ENCODE peak calls at places on chromosomes 11 and 22, in eight cellular contexts. S is astrocyte of the cerebellum; O is GM12865; F is mammary epithelial cell; D is bronchial epithelial cell; X is heart right ventricle; H is adipocyte; Q is naive thymus-derived CD4-positive, alpha-beta T cell. U is an unnamed sample.

GRCh38 chr11:128697645-128698174 is 3.8 kb downstream of the FLI1 start:
- DNase-seq in Q (no peak), X (no peak), F (no peak), O (no peak), S (no peak), H (no peak), D (no peak), U (no peak)

GRCh38 chr11:27471588-27472397 is 797 bp downstream of the LGR4 start:
- DNase-seq in S (no peak), H (peak), D (no peak), F (peak), O (peak), X (peak), Q (no peak), U (peak)

GRCh38 chr11:94749367-94749766 is 18.8 kb upstream of the AMOTL1 start:
- DNase-seq in O (no peak), S (no peak), Q (no peak), D (peak), F (peak), H (no peak), X (no peak), U (peak)

GRCh38 chr22:46828323-46829139 is 66.1 kb downstream of the TBC1D22A start:
- DNase-seq in H (no peak), S (no peak), F (no peak), X (no peak), Q (no peak), O (no peak), D (no peak), U (no peak)

GRCh38 chr11:119427279-119427678 is 4.3 kb upstream of the THY1 start:
- DNase-seq in D (peak), O (no peak), S (no peak), F (no peak), Q (no peak), H (no peak), X (no peak), U (peak)

GRCh38 chr22:28989912-28990311 is 71.7 kb downstream of the C22orf31 start:
- DNase-seq in S (no peak), Q (no peak), H (no peak), F (no peak), X (no peak), D (no peak), O (no peak), U (no peak)

GRCh38 chr11:65069217-65069616 is 10.9 kb upstream of the NAALADL1 start:
- DNase-seq in F (peak), D (peak), H (no peak), Q (no peak), O (peak), S (no peak), X (no peak), U (no peak)

GRCh38 chr22:30208631-30209603 is 37.6 kb downstream of the LIF start:
- DNase-seq in O (no peak), Q (no peak), S (no peak), D (no peak), F (no peak), H (peak), X (peak), U (peak)

GRCh38 chr22:19997561-19998231 is 18.9 kb downstream of the ARVCF start:
- DNase-seq in X (no peak), Q (no peak), D (no peak), H (no peak), S (no peak), O (no peak), F (no peak), U (no peak)

GRCh38 chr11:127564803-127565202 is 564.2 kb upstream of the KIRREL3 start:
- DNase-seq in S (peak), O (no peak), D (no peak), X (no peak), Q (no peak), F (peak), H (no peak), U (peak)

GRCh38 chr22:42716221-42716620 is 4.4 kb downstream of the A4GALT start:
- DNase-seq in Q (no peak), F (no peak), D (no peak), H (no peak), S (no peak), O (peak), X (no peak), U (no peak)

GRCh38 chr22:20203142-20204099 is 52.6 kb upstream of the CCDC188 start:
- DNase-seq in F (no peak), X (no peak), S (no peak), D (no peak), Q (no peak), H (no peak), O (no peak), U (peak)

GRCh38 chr11:77596626-77597025 is 6.9 kb downstream of the AQP11 start:
- DNase-seq in X (no peak), Q (no peak), D (peak), F (peak), H (peak), O (no peak), S (peak), U (peak)

GRCh38 chr22:36771376-36772063 is 4.4 kb downstream of the IFT27 start:
- DNase-seq in D (no peak), S (no peak), Q (no peak), O (no peak), X (no peak), H (no peak), F (no peak), U (no peak)

GRCh38 chr22:36331912-36332622 is 55.7 kb downstream of the MYH9 start:
- DNase-seq in Q (peak), O (peak), H (peak), X (peak), F (no peak), D (no peak), S (no peak), U (peak)

GRCh38 chr11:34721646-34722045 is 100.8 kb downstream of the EHF start:
- DNase-seq in Q (no peak), S (peak), F (peak), D (no peak), O (no peak), H (peak), X (no peak), U (no peak)

GRCh38 chr11:126362879-126363655 is 7.6 kb downstream of the ST3GAL4 start:
- DNase-seq in Q (no peak), F (no peak), X (no peak), S (no peak), D (no peak), O (no peak), H (no peak), U (no peak)

GRCh38 chr11:17401316-17401715 is 12.9 kb upstream of the KCNJ11 start:
- DNase-seq in D (no peak), Q (no peak), H (no peak), F (no peak), S (no peak), O (no peak), X (no peak), U (no peak)

GRCh38 chr11:111642521-111642920 is 40.3 kb downstream of the SIK2 start:
- DNase-seq in S (no peak), H (no peak), X (no peak), F (no peak), D (no peak), O (no peak), Q (no peak), U (no peak)

GRCh38 chr11:114183041-114183511 is 113.1 kb upstream of the NNMT start:
- DNase-seq in D (no peak), Q (peak), O (no peak), F (no peak), X (no peak), H (no peak), S (no peak), U (no peak)

GRCh38 chr22:49021926-49022815 is 805.5 kb downstream of the BRD1 start:
- DNase-seq in F (no peak), H (no peak), O (no peak), X (no peak), S (no peak), Q (no peak), D (no peak), U (no peak)

GRCh38 chr11:114416441-114416928 is 16.0 kb downstream of the RBM7 start:
- DNase-seq in F (peak), H (peak), X (peak), D (peak), S (peak), Q (no peak), O (no peak), U (peak)

GRCh38 chr22:23218867-23219251 is 38.5 kb downstream of the BCR start:
- DNase-seq in Q (no peak), H (peak), S (no peak), O (peak), D (no peak), F (no peak), X (no peak), U (no peak)

GRCh38 chr11:130202009-130202817 is 42.6 kb downstream of the ST14 start:
- DNase-seq in X (no peak), S (no peak), H (no peak), D (no peak), O (no peak), F (no peak), Q (no peak), U (no peak)

GRCh38 chr22:46052801-46053562 is 76.0 kb upstream of the WNT7B start:
- DNase-seq in O (no peak), Q (no peak), S (no peak), H (peak), D (no peak), F (peak), X (no peak), U (peak)

GRCh38 chr11:108680267-108680666 is 15.4 kb downstream of the DDX10 start:
- DNase-seq in Q (no peak), D (no peak), H (peak), X (no peak), S (no peak), F (no peak), O (no peak), U (no peak)

GRCh38 chr22:18145676-18146388 is 4.1 kb upstream of the USP18 start:
- DNase-seq in O (no peak), Q (no peak), D (no peak), X (no peak), F (no peak), S (no peak), H (no peak), U (no peak)

GRCh38 chr11:109338131-109338530 is 83.9 kb upstream of the C11orf87 start:
- DNase-seq in X (no peak), D (no peak), O (no peak), H (no peak), S (peak), Q (no peak), F (no peak), U (no peak)

GRCh38 chr11:84022221-84022620 is 736.1 kb upstream of the CCDC90B start:
- DNase-seq in Q (no peak), O (no peak), F (no peak), H (no peak), S (peak), D (no peak), X (no peak), U (no peak)

GRCh38 chr11:94882931-94883330 is 90.4 kb downstream of the CWC15 start:
- DNase-seq in O (no peak), D (peak), X (no peak), S (no peak), H (no peak), Q (no peak), F (peak), U (no peak)

GRCh38 chr22:21026783-21027692 is 5.3 kb downstream of the SLC7A4 start:
- DNase-seq in S (peak), H (peak), Q (no peak), O (no peak), D (peak), X (no peak), F (peak), U (peak)

GRCh38 chr11:32005786-32006406 is 85.0 kb upstream of the RCN1 start:
- DNase-seq in H (no peak), Q (no peak), S (peak), F (peak), D (peak), O (no peak), X (no peak), U (peak)

GRCh38 chr11:78230161-78230877 is 41.6 kb downstream of the USP35 start:
- DNase-seq in D (peak), S (no peak), H (no peak), O (no peak), F (no peak), Q (no peak), X (peak), U (no peak)

GRCh38 chr22:47017245-47017644 is 254.8 kb downstream of the TBC1D22A start:
- DNase-seq in D (no peak), Q (no peak), S (no peak), F (no peak), H (no peak), O (no peak), X (no peak), U (no peak)

GRCh38 chr11:22079133-22079847 is 113.6 kb upstream of the ANO5 start:
- DNase-seq in D (peak), H (no peak), F (no peak), O (no peak), X (no peak), Q (no peak), S (no peak), U (no peak)

DNA sequence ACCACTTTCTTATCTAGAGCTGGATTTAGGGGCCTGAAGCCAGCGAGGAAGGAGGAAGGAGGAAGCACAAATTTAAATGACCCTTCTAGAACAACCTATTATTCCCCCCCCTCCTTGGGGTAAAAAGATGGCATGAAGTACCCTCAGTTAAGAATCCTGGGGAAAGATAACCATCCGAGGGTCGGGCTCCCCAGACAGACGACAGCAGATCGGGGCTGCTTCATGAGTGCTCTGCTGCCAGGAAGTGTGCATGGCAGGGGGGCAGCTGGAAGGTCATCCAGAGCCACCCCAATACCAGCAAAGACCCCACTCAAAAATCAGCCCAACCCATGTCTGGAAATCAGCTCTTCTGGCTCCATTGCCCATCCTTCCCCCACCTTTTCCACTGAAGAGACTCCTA is 207.5 kb downstream of the CTTN start:
- DNase-seq in O (no peak), H (no peak), Q (no peak), S (no peak), D (no peak), X (no peak), F (no peak), U (no peak)
- H3K4me3 ChIP-seq in O (no peak), H (no peak), Q (no peak), S (no peak), D (no peak), X (no peak), F (no peak), U (no peak)

DNA sequence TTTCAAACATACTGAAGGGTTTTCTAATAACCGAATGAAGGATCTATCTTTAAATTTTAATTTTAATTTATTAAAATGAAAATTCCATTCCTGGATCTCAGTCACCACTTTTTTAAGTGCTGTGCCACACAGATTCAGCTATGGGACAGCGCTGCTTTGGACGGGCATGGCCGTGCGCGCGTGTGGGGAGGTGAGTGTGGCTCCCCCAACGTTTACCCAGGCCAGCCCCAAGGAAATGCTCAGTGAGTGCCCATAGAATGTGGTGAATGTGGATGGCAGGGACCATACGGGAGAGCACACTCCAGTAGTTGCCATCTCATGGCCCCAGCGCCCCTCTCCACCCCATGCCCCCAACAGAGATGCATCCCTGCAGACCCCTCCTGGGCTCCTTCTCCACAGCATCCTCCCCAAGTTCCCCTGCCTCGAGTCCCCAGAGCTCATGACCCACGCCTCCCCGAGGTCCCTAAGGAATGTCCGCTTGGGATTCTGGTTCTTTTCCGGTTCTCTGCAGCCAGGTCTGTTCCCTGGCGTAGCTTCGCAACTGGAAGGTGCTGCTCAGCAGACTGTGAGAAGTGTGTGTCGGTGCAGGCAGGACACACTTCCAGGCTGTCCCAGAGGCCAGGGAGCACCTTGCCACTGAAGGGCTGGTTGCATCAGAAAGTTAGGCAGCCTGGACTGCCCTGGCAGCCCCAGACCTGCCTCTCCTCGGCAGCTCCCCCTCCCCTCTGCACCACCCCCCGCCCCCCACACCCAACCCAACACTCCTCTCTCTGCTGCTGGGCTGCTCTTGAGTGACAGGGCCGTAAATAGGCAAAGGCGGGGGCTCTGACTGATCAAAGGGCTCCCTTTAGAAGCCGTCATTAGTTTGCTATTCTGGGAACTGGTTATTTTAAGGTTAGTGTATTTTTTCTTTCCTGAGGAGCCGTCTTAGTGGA is 88.3 kb upstream of the KCNQ1OT1 start:
- DNase-seq in O (no peak), H (no peak), F (no peak), D (no peak), X (peak), Q (no peak), S (no peak), U (no peak)
- H3K4me3 ChIP-seq in O (no peak), H (no peak), F (no peak), D (no peak), X (peak), Q (no peak), S (no peak), U (no peak)

GRCh38 chr11:91819743-91820142 is 404.9 kb upstream of the FAT3 start:
- DNase-seq in X (no peak), H (no peak), S (no peak), D (no peak), Q (no peak), F (no peak), O (no peak), U (no peak)

GRCh38 chr11:91820709-91821108 is 403.9 kb upstream of the FAT3 start:
- DNase-seq in Q (no peak), O (no peak), D (no peak), S (no peak), F (no peak), X (no peak), H (no peak), U (no peak)

GRCh38 chr11:91823252-91823830 is 401.3 kb upstream of the FAT3 start:
- DNase-seq in F (no peak), H (no peak), D (no peak), S (no peak), Q (no peak), O (no peak), X (no peak), U (no peak)

GRCh38 chr11:91819195-91819594 is 405.4 kb upstream of the FAT3 start:
- DNase-seq in O (no peak), Q (no peak), X (no peak), D (no peak), S (no peak), H (no peak), F (no peak), U (no peak)

DNA sequence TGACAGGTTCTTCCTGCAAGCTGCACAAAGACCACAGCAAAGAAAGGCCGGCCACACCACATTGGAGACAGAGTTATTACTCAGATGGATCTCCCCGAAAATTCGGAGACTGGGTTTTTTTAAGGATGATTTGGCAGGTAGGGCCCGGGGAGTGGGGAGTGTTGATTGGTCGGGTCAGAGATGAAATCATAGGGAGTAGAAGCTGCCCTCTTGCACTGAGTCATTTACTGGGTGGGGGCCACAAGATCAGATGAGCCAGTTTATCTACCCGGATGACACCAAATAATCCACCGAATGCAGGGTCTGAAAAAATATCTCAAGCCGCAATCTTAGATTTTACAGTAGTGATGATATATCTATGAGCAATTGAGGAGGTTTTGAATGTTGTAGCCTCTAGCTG is 401.8 kb upstream of the FAT3 start:
- DNase-seq in O (no peak), S (no peak), F (no peak), D (no peak), Q (no peak), X (no peak), H (no peak), U (no peak)
- H3K4me3 ChIP-seq in O (no peak), S (no peak), F (no peak), D (no peak), Q (no peak), X (no peak), H (no peak), U (no peak)

GRCh38 chr11:1484061-1484671 is 2.4 kb downstream of the MOB2 start:
- DNase-seq in O (no peak), F (no peak), H (no peak), S (no peak), D (no peak), X (no peak), Q (no peak), U (no peak)

GRCh38 chr11:1486054-1486825 is at the start of gene MOB2:
- DNase-seq in S (no peak), D (no peak), F (no peak), Q (no peak), X (peak), O (peak), H (no peak), U (no peak)

GRCh38 chr11:1485504-1485885 is 1.1 kb downstream of the MOB2 start:
- DNase-seq in X (no peak), D (no peak), F (no peak), S (no peak), O (no peak), H (no peak), Q (no peak), U (no peak)

GRCh38 chr11:1483445-1483961 is 3.1 kb downstream of the MOB2 start:
- DNase-seq in O (no peak), D (no peak), Q (no peak), X (no peak), F (no peak), S (no peak), H (no peak), U (no peak)

DNA sequence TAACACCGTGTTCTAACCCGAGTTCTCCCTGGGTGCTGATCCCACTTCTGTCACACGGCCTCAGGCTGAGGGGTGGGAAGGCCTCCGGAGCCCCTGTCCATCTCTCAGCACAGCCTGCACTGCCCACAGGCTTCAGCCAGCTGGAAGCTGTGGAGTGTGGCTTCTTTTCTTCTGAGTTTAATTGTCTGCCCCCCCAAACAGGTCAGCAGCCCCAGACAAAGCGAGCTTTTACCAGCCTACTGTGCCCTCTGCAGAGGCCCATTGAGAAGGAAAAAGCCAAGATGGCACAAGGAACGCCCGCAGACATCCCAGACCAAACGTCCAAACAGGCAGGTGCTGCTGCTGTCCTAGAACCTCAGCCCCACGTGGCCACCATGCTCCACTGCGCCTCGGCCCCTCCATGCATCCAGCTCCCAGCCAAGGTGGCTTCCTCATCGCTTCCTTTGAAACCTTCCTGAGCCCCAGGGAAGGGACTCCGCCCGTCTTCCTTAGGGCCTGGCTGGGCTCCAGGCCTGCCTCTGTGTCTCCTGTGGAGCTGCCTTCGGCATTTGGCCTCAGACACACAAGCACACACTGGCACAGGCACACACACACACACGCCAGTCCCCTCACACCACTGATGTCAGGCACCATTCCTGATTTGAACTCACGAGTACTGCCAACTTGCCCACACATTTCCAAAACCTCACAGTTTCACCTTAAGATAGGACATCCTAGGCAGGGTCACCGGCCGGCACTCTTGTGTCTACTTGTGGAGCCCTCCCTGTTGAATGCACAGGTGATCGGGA is 1.7 kb downstream of the MOB2 start:
- DNase-seq in H (no peak), D (no peak), Q (no peak), X (no peak), O (no peak), S (no peak), F (no peak), U (no peak)
- H3K4me3 ChIP-seq in H (no peak), D (no peak), Q (no peak), X (peak), O (no peak), S (no peak), F (no peak), U (no peak)